ENCODE peak calls at places on chromosomes 12 and 14, in eight cellular contexts. One of them, this sample, is unnamed.

GRCh38 chr12:19707948-19708409 is 268.7 kb downstream of the AEBP2 start:
- DNase-seq in iris pigment epithelial cell: peak; percentile 74
- DNase-seq in T1000: no peak
- DNase-seq in HFFc6: peak; percentile 83
- DNase-seq in A549: peak; percentile 39
- DNase-seq in progenitor cell of endocrine pancreas: no peak
- DNase-seq in hippocampal formation: no peak
- DNase-seq in C1 segment of cervical spinal cord: no peak
- DNase-seq in this sample: no peak

GRCh38 chr14:68969278-68969677 is 9.8 kb downstream of the ACTN1 start:
- DNase-seq in hippocampal formation: no peak
- DNase-seq in C1 segment of cervical spinal cord: peak; percentile 22
- DNase-seq in HFFc6: no peak
- DNase-seq in progenitor cell of endocrine pancreas: no peak
- DNase-seq in A549: no peak
- DNase-seq in T1000: no peak
- DNase-seq in iris pigment epithelial cell: no peak
- DNase-seq in this sample: peak; percentile 34

GRCh38 chr14:34064349-34064748 is 113.5 kb upstream of the EGLN3 start:
- DNase-seq in hippocampal formation: no peak
- DNase-seq in HFFc6: peak; percentile 18
- DNase-seq in C1 segment of cervical spinal cord: no peak
- DNase-seq in progenitor cell of endocrine pancreas: no peak
- DNase-seq in T1000: no peak
- DNase-seq in iris pigment epithelial cell: no peak
- DNase-seq in A549: no peak
- DNase-seq in this sample: no peak

GRCh38 chr12:47896633-47897032 is 8.2 kb downstream of the VDR start:
- DNase-seq in progenitor cell of endocrine pancreas: no peak
- DNase-seq in T1000: no peak
- DNase-seq in C1 segment of cervical spinal cord: no peak
- DNase-seq in iris pigment epithelial cell: no peak
- DNase-seq in A549: peak; percentile 41
- DNase-seq in hippocampal formation: no peak
- DNase-seq in HFFc6: no peak
- DNase-seq in this sample: no peak

GRCh38 chr12:72286526-72286925 is 14.4 kb downstream of the TRHDE start:
- DNase-seq in iris pigment epithelial cell: peak; percentile 77
- DNase-seq in hippocampal formation: no peak
- DNase-seq in T1000: no peak
- DNase-seq in progenitor cell of endocrine pancreas: no peak
- DNase-seq in HFFc6: no peak
- DNase-seq in C1 segment of cervical spinal cord: no peak
- DNase-seq in A549: no peak
- DNase-seq in this sample: no peak

GRCh38 chr14:101861464-101861863 is 100.0 kb downstream of the PPP2R5C start:
- DNase-seq in C1 segment of cervical spinal cord: no peak
- DNase-seq in A549: no peak
- DNase-seq in T1000: no peak
- DNase-seq in hippocampal formation: no peak
- DNase-seq in HFFc6: no peak
- DNase-seq in progenitor cell of endocrine pancreas: no peak
- DNase-seq in iris pigment epithelial cell: no peak
- DNase-seq in this sample: no peak

GRCh38 chr12:25269701-25270100 is 19.0 kb upstream of the KRAS start:
- DNase-seq in progenitor cell of endocrine pancreas: no peak
- DNase-seq in T1000: no peak
- DNase-seq in HFFc6: no peak
- DNase-seq in C1 segment of cervical spinal cord: no peak
- DNase-seq in A549: no peak
- DNase-seq in hippocampal formation: no peak
- DNase-seq in iris pigment epithelial cell: no peak
- DNase-seq in this sample: no peak

GRCh38 chr12:51985136-51985835 is 21.5 kb upstream of the TAMALIN start:
- DNase-seq in iris pigment epithelial cell: no peak
- DNase-seq in progenitor cell of endocrine pancreas: no peak
- DNase-seq in hippocampal formation: no peak
- DNase-seq in A549: no peak
- DNase-seq in HFFc6: no peak
- DNase-seq in T1000: no peak
- DNase-seq in C1 segment of cervical spinal cord: no peak
- DNase-seq in this sample: no peak

GRCh38 chr14:44966601-44967336 is 4.8 kb downstream of the TOGARAM1 start:
- DNase-seq in iris pigment epithelial cell: peak; percentile 33
- DNase-seq in T1000: no peak
- DNase-seq in A549: no peak
- DNase-seq in hippocampal formation: no peak
- DNase-seq in progenitor cell of endocrine pancreas: no peak
- DNase-seq in HFFc6: no peak
- DNase-seq in C1 segment of cervical spinal cord: no peak
- DNase-seq in this sample: no peak

GRCh38 chr12:116964740-116965090 is 54.0 kb downstream of the FBXW8 start:
- DNase-seq in iris pigment epithelial cell: no peak
- DNase-seq in T1000: no peak
- DNase-seq in A549: no peak
- DNase-seq in hippocampal formation: no peak
- DNase-seq in progenitor cell of endocrine pancreas: no peak
- DNase-seq in HFFc6: no peak
- DNase-seq in C1 segment of cervical spinal cord: no peak
- DNase-seq in this sample: no peak

GRCh38 chr14:22303589-22304195 is 285.3 kb downstream of the DAD1 start:
- DNase-seq in C1 segment of cervical spinal cord: no peak
- DNase-seq in hippocampal formation: no peak
- DNase-seq in progenitor cell of endocrine pancreas: no peak
- DNase-seq in A549: no peak
- DNase-seq in HFFc6: no peak
- DNase-seq in iris pigment epithelial cell: no peak
- DNase-seq in T1000: no peak
- DNase-seq in this sample: no peak

GRCh38 chr12:52395761-52396434 is 10.2 kb downstream of the KRT82 start:
- DNase-seq in C1 segment of cervical spinal cord: no peak
- DNase-seq in progenitor cell of endocrine pancreas: peak; percentile 62
- DNase-seq in T1000: no peak
- DNase-seq in hippocampal formation: no peak
- DNase-seq in A549: peak; percentile 55
- DNase-seq in HFFc6: no peak
- DNase-seq in iris pigment epithelial cell: no peak
- DNase-seq in this sample: no peak

GRCh38 chr12:6962285-6963015 is 8.0 kb downstream of the PHB2 start:
- DNase-seq in T1000: no peak
- DNase-seq in hippocampal formation: no peak
- DNase-seq in C1 segment of cervical spinal cord: no peak
- DNase-seq in progenitor cell of endocrine pancreas: no peak
- DNase-seq in HFFc6: no peak
- DNase-seq in A549: no peak
- DNase-seq in iris pigment epithelial cell: no peak
- DNase-seq in this sample: no peak

GRCh38 chr12:120529641-120530314 is 820 bp upstream of the COQ5 start:
- DNase-seq in C1 segment of cervical spinal cord: no peak
- DNase-seq in A549: peak; percentile 61
- DNase-seq in HFFc6: peak; percentile 42
- DNase-seq in hippocampal formation: no peak
- DNase-seq in T1000: no peak
- DNase-seq in progenitor cell of endocrine pancreas: no peak
- DNase-seq in iris pigment epithelial cell: peak; percentile 63
- DNase-seq in this sample: no peak

GRCh38 chr14:63134801-63135200 is 69.4 kb upstream of the RHOJ start:
- DNase-seq in hippocampal formation: no peak
- DNase-seq in HFFc6: no peak
- DNase-seq in iris pigment epithelial cell: peak; percentile 9
- DNase-seq in T1000: no peak
- DNase-seq in progenitor cell of endocrine pancreas: no peak
- DNase-seq in C1 segment of cervical spinal cord: no peak
- DNase-seq in A549: peak; percentile 4
- DNase-seq in this sample: no peak

GRCh38 chr14:75514673-75515630 is 7.3 kb upstream of the BATF start:
- DNase-seq in progenitor cell of endocrine pancreas: no peak
- DNase-seq in iris pigment epithelial cell: peak; percentile 32
- DNase-seq in A549: no peak
- DNase-seq in hippocampal formation: no peak
- DNase-seq in HFFc6: no peak
- DNase-seq in C1 segment of cervical spinal cord: peak; percentile 22
- DNase-seq in T1000: no peak
- DNase-seq in this sample: no peak

GRCh38 chr14:52263190-52263589 is 4.3 kb upstream of the PTGDR start:
- DNase-seq in C1 segment of cervical spinal cord: no peak
- DNase-seq in A549: no peak
- DNase-seq in iris pigment epithelial cell: no peak
- DNase-seq in progenitor cell of endocrine pancreas: no peak
- DNase-seq in HFFc6: no peak
- DNase-seq in T1000: no peak
- DNase-seq in hippocampal formation: no peak
- DNase-seq in this sample: no peak

GRCh38 chr12:3617565-3617964 is 126.6 kb downstream of the PRMT8 start:
- DNase-seq in progenitor cell of endocrine pancreas: no peak
- DNase-seq in HFFc6: no peak
- DNase-seq in C1 segment of cervical spinal cord: no peak
- DNase-seq in A549: no peak
- DNase-seq in iris pigment epithelial cell: no peak
- DNase-seq in T1000: no peak
- DNase-seq in hippocampal formation: no peak
- DNase-seq in this sample: no peak

GRCh38 chr12:52650520-52651081 is 1.4 kb downstream of the KRT2 start:
- DNase-seq in C1 segment of cervical spinal cord: no peak
- DNase-seq in T1000: no peak
- DNase-seq in hippocampal formation: no peak
- DNase-seq in progenitor cell of endocrine pancreas: no peak
- DNase-seq in HFFc6: no peak
- DNase-seq in A549: no peak
- DNase-seq in iris pigment epithelial cell: no peak
- DNase-seq in this sample: no peak

GRCh38 chr14:99564256-99564902 is 39.6 kb downstream of the CCDC85C start:
- DNase-seq in A549: peak; percentile 44
- DNase-seq in iris pigment epithelial cell: peak; percentile 51
- DNase-seq in hippocampal formation: no peak
- DNase-seq in HFFc6: peak; percentile 37
- DNase-seq in progenitor cell of endocrine pancreas: no peak
- DNase-seq in C1 segment of cervical spinal cord: peak; percentile 57
- DNase-seq in T1000: no peak
- DNase-seq in this sample: peak; percentile 34

GRCh38 chr14:65179918-65180724 is 77.8 kb upstream of the MAX start:
- DNase-seq in C1 segment of cervical spinal cord: peak; percentile 39
- DNase-seq in A549: peak; percentile 73
- DNase-seq in hippocampal formation: no peak
- DNase-seq in progenitor cell of endocrine pancreas: no peak
- DNase-seq in HFFc6: peak; percentile 88
- DNase-seq in iris pigment epithelial cell: peak; percentile 89
- DNase-seq in T1000: peak; percentile 43
- DNase-seq in this sample: no peak

GRCh38 chr14:54440454-54440853 is 720 bp downstream of the CNIH1 start:
- DNase-seq in A549: no peak
- DNase-seq in HFFc6: no peak
- DNase-seq in progenitor cell of endocrine pancreas: no peak
- DNase-seq in C1 segment of cervical spinal cord: no peak
- DNase-seq in hippocampal formation: no peak
- DNase-seq in iris pigment epithelial cell: peak; percentile 10
- DNase-seq in T1000: no peak
- DNase-seq in this sample: no peak

GRCh38 chr12:120489018-120489417 is 6.9 kb upstream of the DYNLL1 start:
- DNase-seq in hippocampal formation: no peak
- DNase-seq in progenitor cell of endocrine pancreas: no peak
- DNase-seq in C1 segment of cervical spinal cord: no peak
- DNase-seq in iris pigment epithelial cell: no peak
- DNase-seq in T1000: no peak
- DNase-seq in HFFc6: peak; percentile 6
- DNase-seq in A549: no peak
- DNase-seq in this sample: no peak

GRCh38 chr12:45232771-45233372 is 17.0 kb downstream of the ANO6 start:
- DNase-seq in HFFc6: peak; percentile 96
- DNase-seq in T1000: peak; percentile 93
- DNase-seq in iris pigment epithelial cell: peak; percentile 99
- DNase-seq in hippocampal formation: no peak
- DNase-seq in A549: peak; percentile 94
- DNase-seq in progenitor cell of endocrine pancreas: no peak
- DNase-seq in C1 segment of cervical spinal cord: peak; percentile 20
- DNase-seq in this sample: no peak

GRCh38 chr14:88325883-88326282 is 2.8 kb upstream of the KCNK10 start:
- DNase-seq in T1000: no peak
- DNase-seq in A549: no peak
- DNase-seq in iris pigment epithelial cell: no peak
- DNase-seq in progenitor cell of endocrine pancreas: no peak
- DNase-seq in hippocampal formation: no peak
- DNase-seq in C1 segment of cervical spinal cord: no peak
- DNase-seq in HFFc6: no peak
- DNase-seq in this sample: no peak

GRCh38 chr12:12804011-12804410 is 9.1 kb upstream of the DDX47 start:
- DNase-seq in iris pigment epithelial cell: peak; percentile 63
- DNase-seq in C1 segment of cervical spinal cord: no peak
- DNase-seq in progenitor cell of endocrine pancreas: no peak
- DNase-seq in hippocampal formation: no peak
- DNase-seq in HFFc6: no peak
- DNase-seq in A549: peak; percentile 90
- DNase-seq in T1000: no peak
- DNase-seq in this sample: no peak

GRCh38 chr14:93960108-93960475 is 16.3 kb downstream of the ASB2 start:
- DNase-seq in progenitor cell of endocrine pancreas: no peak
- DNase-seq in A549: no peak
- DNase-seq in T1000: no peak
- DNase-seq in HFFc6: no peak
- DNase-seq in hippocampal formation: no peak
- DNase-seq in C1 segment of cervical spinal cord: no peak
- DNase-seq in iris pigment epithelial cell: no peak
- DNase-seq in this sample: no peak

GRCh38 chr12:84329933-84330332 is 582.7 kb downstream of the SLC6A15 start:
- DNase-seq in progenitor cell of endocrine pancreas: no peak
- DNase-seq in iris pigment epithelial cell: no peak
- DNase-seq in A549: no peak
- DNase-seq in T1000: no peak
- DNase-seq in HFFc6: no peak
- DNase-seq in hippocampal formation: no peak
- DNase-seq in C1 segment of cervical spinal cord: no peak
- DNase-seq in this sample: no peak

GRCh38 chr12:124774054-124774461 is 89.6 kb downstream of the SCARB1 start:
- DNase-seq in progenitor cell of endocrine pancreas: no peak
- DNase-seq in T1000: no peak
- DNase-seq in A549: no peak
- DNase-seq in HFFc6: no peak
- DNase-seq in iris pigment epithelial cell: peak; percentile 63
- DNase-seq in C1 segment of cervical spinal cord: peak; percentile 26
- DNase-seq in hippocampal formation: no peak
- DNase-seq in this sample: no peak

GRCh38 chr12:422526-422925 is 21.1 kb downstream of the CCDC77 start:
- DNase-seq in iris pigment epithelial cell: no peak
- DNase-seq in progenitor cell of endocrine pancreas: no peak
- DNase-seq in C1 segment of cervical spinal cord: no peak
- DNase-seq in T1000: no peak
- DNase-seq in HFFc6: no peak
- DNase-seq in A549: no peak
- DNase-seq in hippocampal formation: no peak
- DNase-seq in this sample: no peak

GRCh38 chr14:59281613-59282012 is 93.1 kb downstream of the DAAM1 start:
- DNase-seq in progenitor cell of endocrine pancreas: no peak
- DNase-seq in T1000: no peak
- DNase-seq in A549: no peak
- DNase-seq in C1 segment of cervical spinal cord: no peak
- DNase-seq in HFFc6: peak; percentile 36
- DNase-seq in hippocampal formation: no peak
- DNase-seq in iris pigment epithelial cell: peak; percentile 84
- DNase-seq in this sample: no peak

GRCh38 chr14:67491741-67492504 is 3.4 kb upstream of the TMEM229B start:
- DNase-seq in iris pigment epithelial cell: no peak
- DNase-seq in HFFc6: no peak
- DNase-seq in A549: no peak
- DNase-seq in hippocampal formation: no peak
- DNase-seq in T1000: no peak
- DNase-seq in progenitor cell of endocrine pancreas: no peak
- DNase-seq in C1 segment of cervical spinal cord: peak; percentile 17
- DNase-seq in this sample: peak; percentile 15

GRCh38 chr12:99954724-99955123 is 30.0 kb downstream of the ANKS1B start:
- DNase-seq in HFFc6: no peak
- DNase-seq in A549: no peak
- DNase-seq in iris pigment epithelial cell: no peak
- DNase-seq in C1 segment of cervical spinal cord: no peak
- DNase-seq in hippocampal formation: no peak
- DNase-seq in progenitor cell of endocrine pancreas: no peak
- DNase-seq in T1000: no peak
- DNase-seq in this sample: no peak

GRCh38 chr12:95099270-95099790 is 25.9 kb upstream of the NR2C1 start:
- DNase-seq in A549: no peak
- DNase-seq in progenitor cell of endocrine pancreas: no peak
- DNase-seq in hippocampal formation: no peak
- DNase-seq in T1000: no peak
- DNase-seq in HFFc6: no peak
- DNase-seq in C1 segment of cervical spinal cord: no peak
- DNase-seq in iris pigment epithelial cell: no peak
- DNase-seq in this sample: no peak